ENCODE peak calls at places on chromosomes 3 and 15, in eight cellular contexts. E is lung; U is GM12864; M is choroid plexus epithelial cell; H is colonic mucosa; Z is mammary epithelial cell; I is CD8-positive, alpha-beta T cell; R is naive thymus-derived CD4-positive, alpha-beta T cell. W is an unnamed sample.

GRCh38 chr3:177618873-177619771 is 421.8 kb upstream of the TBL1XR1 start:
- DNase-seq in U (no peak), R (no peak), I (no peak), Z (peak; percentile 56), E (no peak), H (no peak), M (peak; percentile 93), W (no peak)

GRCh38 chr3:105367406-105368213 is 901 bp downstream of the ALCAM start:
- DNase-seq in U (peak; percentile 86), R (peak; percentile 31), E (peak; percentile 78), I (peak; percentile 23), Z (peak; percentile 82), H (peak; percentile 84), M (peak; percentile 75), W (peak; percentile 73)

GRCh38 chr15:88905576-88905975 is 7.6 kb downstream of the MFGE8 start:
- DNase-seq in R (no peak), I (no peak), M (no peak), E (no peak), H (no peak), Z (no peak), U (no peak), W (no peak)

GRCh38 chr3:30607032-30607833 is 832 bp downstream of the TGFBR2 start:
- DNase-seq in I (peak; percentile 62), E (peak; percentile 83), M (peak; percentile 58), H (peak; percentile 84), U (no peak), Z (peak; percentile 50), R (peak; percentile 51), W (peak; percentile 69)

GRCh38 chr15:59296181-59296617 is 76.5 kb downstream of the MYO1E start:
- DNase-seq in M (peak; percentile 90), U (no peak), I (no peak), H (no peak), E (no peak), R (no peak), Z (peak; percentile 42), W (no peak)

GRCh38 chr15:41917767-41918430 is 24.0 kb upstream of the SPTBN5 start:
- DNase-seq in M (peak; percentile 75), U (no peak), R (no peak), Z (peak; percentile 70), I (no peak), E (no peak), H (no peak), W (no peak)

GRCh38 chr3:46353090-46353489 is 821 bp upstream of the CCR2 start:
- DNase-seq in I (no peak), Z (no peak), U (no peak), R (no peak), M (no peak), H (no peak), E (no peak), W (no peak)

GRCh38 chr15:66935121-66935520 is 130.3 kb upstream of the SMAD3 start:
- DNase-seq in Z (no peak), U (no peak), R (no peak), E (no peak), H (no peak), I (no peak), M (no peak), W (no peak)

GRCh38 chr3:21752749-21753347 is 1.8 kb upstream of the ZNF385D start:
- DNase-seq in M (peak; percentile 86), I (no peak), U (no peak), E (no peak), Z (peak; percentile 63), R (no peak), H (no peak), W (peak; percentile 75)

GRCh38 chr3:21750291-21750690 is 719 bp downstream of the ZNF385D start:
- DNase-seq in Z (peak; percentile 72), I (no peak), M (peak; percentile 40), H (no peak), E (no peak), U (no peak), R (no peak), W (peak; percentile 24)

GRCh38 chr3:21754839-21755238 is 3.8 kb upstream of the ZNF385D start:
- DNase-seq in U (no peak), H (no peak), M (no peak), R (no peak), I (no peak), E (no peak), Z (no peak), W (no peak)

GRCh38 chr3:21750831-21751391 is at the start of gene ZNF385D:
- DNase-seq in H (peak; percentile 15), R (no peak), E (no peak), M (peak; percentile 55), I (no peak), U (no peak), Z (peak; percentile 51), W (peak; percentile 88)

GRCh38 chr3:21751891-21752290 is 881 bp upstream of the ZNF385D start:
- DNase-seq in Z (no peak), R (no peak), H (no peak), I (no peak), U (no peak), M (no peak), E (no peak), W (no peak)
- H3K4me3 ChIP-seq in Z (no peak overlapping the region), R (no peak overlapping the region), H (no peak overlapping the region), I (no peak overlapping the region), U (no peak overlapping the region), M (no peak overlapping the region), E (no peak overlapping the region), W (no peak overlapping the region)

GRCh38 chr3:135965506-135966348 is at the start of gene PPP2R3A:
- DNase-seq in I (peak; percentile 40), M (peak; percentile 88), R (peak; percentile 41), E (peak; percentile 79), U (no peak), Z (peak; percentile 86), H (peak; percentile 85), W (peak; percentile 91)

GRCh38 chr3:135966875-135967274 is 1.3 kb downstream of the PPP2R3A start:
- DNase-seq in R (no peak), I (no peak), U (no peak), H (no peak), Z (no peak), M (no peak), E (no peak), W (no peak)

GRCh38 chr3:135970500-135971116 is 5.1 kb downstream of the PPP2R3A start:
- DNase-seq in I (no peak), H (no peak), U (no peak), R (no peak), M (no peak), E (no peak), Z (peak; percentile 74), W (no peak)

GRCh38 chr3:135966349-135966695 is 794 bp downstream of the PPP2R3A start:
- DNase-seq in I (no peak), R (no peak), Z (no peak), M (peak; percentile 21), H (no peak), U (no peak), E (no peak), W (peak; percentile 64)

GRCh38 chr3:135967867-135968266 is 2.3 kb downstream of the PPP2R3A start:
- DNase-seq in M (no peak), Z (no peak), R (no peak), I (no peak), E (no peak), U (no peak), H (no peak), W (no peak)
- H3K4me3 ChIP-seq in M (no peak overlapping the region), Z (no peak overlapping the region), R (no peak overlapping the region), I (no peak overlapping the region), E (no peak overlapping the region), U (no peak overlapping the region), H (no peak overlapping the region), W (peak overlapping the region; percentile 87)

GRCh38 chr15:98899266-98900021 is 108.1 kb downstream of the PGPEP1L start:
- DNase-seq in Z (no peak), E (no peak), M (no peak), I (no peak), H (no peak), R (no peak), U (no peak), W (no peak)

GRCh38 chr15:98896002-98896721 is 111.4 kb downstream of the PGPEP1L start:
- DNase-seq in M (peak; percentile 76), I (no peak), U (no peak), R (no peak), E (no peak), Z (peak; percentile 53), H (no peak), W (peak; percentile 71)

GRCh38 chr15:98894312-98894711 is 113.3 kb downstream of the PGPEP1L start:
- DNase-seq in R (no peak), I (no peak), M (no peak), H (no peak), U (no peak), Z (no peak), E (no peak), W (no peak)

GRCh38 chr15:98898122-98898521 is 109.5 kb downstream of the PGPEP1L start:
- DNase-seq in H (no peak), R (no peak), I (no peak), Z (no peak), M (no peak), U (no peak), E (no peak), W (no peak)

GRCh38 chr15:98896802-98897732 is 110.5 kb downstream of the PGPEP1L start:
- DNase-seq in R (no peak), E (no peak), M (peak; percentile 99), I (no peak), H (no peak), Z (peak; percentile 100), U (no peak), W (no peak)
- H3K4me3 ChIP-seq in R (no peak overlapping the region), E (no peak overlapping the region), M (no peak overlapping the region), I (no peak overlapping the region), H (no peak overlapping the region), Z (no peak overlapping the region), U (no peak overlapping the region), W (no peak overlapping the region)

DNA sequence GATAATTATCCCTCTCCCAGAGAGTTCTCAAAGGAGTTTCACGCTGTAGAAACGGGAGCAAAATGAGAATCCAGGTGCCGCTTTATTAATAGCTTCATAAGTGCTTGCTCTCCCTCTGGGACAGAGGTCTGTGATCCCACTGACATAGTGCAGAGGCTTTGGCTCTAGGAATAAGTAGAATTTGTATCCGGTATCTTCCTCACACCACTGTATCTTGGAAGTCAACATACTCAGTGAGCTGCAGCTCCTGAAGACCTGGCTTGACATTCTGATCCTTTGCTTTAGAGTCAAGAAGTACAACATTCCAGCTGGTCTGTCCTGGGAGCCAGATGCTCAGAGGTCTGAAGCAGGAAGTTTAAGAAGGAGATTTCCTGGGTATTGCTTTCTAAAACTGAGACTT is 323.0 kb downstream of the LPP start:
- DNase-seq in M (peak; percentile 37), E (no peak), R (no peak), U (no peak), Z (no peak), H (no peak), I (no peak), W (no peak)
- H3K4me3 ChIP-seq in M (no peak overlapping the region), E (no peak overlapping the region), R (no peak overlapping the region), U (no peak overlapping the region), Z (no peak overlapping the region), H (no peak overlapping the region), I (no peak overlapping the region), W (no peak overlapping the region)

W was measured in cardiac muscle cell.